ENCODE peak calls at places on chromosome 22, in four cellular contexts. A is GM13976, F is AG08395, T is thoracic aorta. P is an unnamed sample.

GRCh38 chr22:37563153-37564081 is 3.1 kb downstream of the CDC42EP1 start:
- DNase-seq in A (no peak), F (peak), T (peak), P (peak)

GRCh38 chr22:49799431-49800075 is 28.1 kb downstream of the BRD1 start:
- DNase-seq in A (no peak), F (no peak), T (no peak), P (no peak)

GRCh38 chr22:47437110-47437509 is 674.7 kb downstream of the TBC1D22A start:
- DNase-seq in A (no peak), F (no peak), T (no peak), P (no peak)

GRCh38 chr22:44802956-44803355 is 50.6 kb downstream of the ARHGAP8 start:
- DNase-seq in A (no peak), F (no peak), T (no peak), P (no peak)

GRCh38 chr22:42863349-42863911 is 6.4 kb upstream of the ARFGAP3 start:
- DNase-seq in A (peak), F (peak), T (no peak), P (peak)

GRCh38 chr22:42820075-42820763 is 36.9 kb downstream of the ARFGAP3 start:
- DNase-seq in A (no peak), F (peak), T (no peak), P (peak)

GRCh38 chr22:37486224-37486845 is at the start of gene MFNG:
- DNase-seq in A (peak), F (peak), T (no peak), P (peak)

GRCh38 chr22:25360891-25361645 is 141.6 kb downstream of the CRYBB2 start:
- DNase-seq in A (no peak), F (no peak), T (no peak), P (no peak)

GRCh38 chr22:26585104-26585790 is 4.7 kb downstream of the TPST2 start:
- DNase-seq in A (no peak), F (peak), T (no peak), P (peak)

GRCh38 chr22:21000987-21001600 is 824 bp downstream of the THAP7 start:
- DNase-seq in A (no peak), F (no peak), T (no peak), P (no peak)

GRCh38 chr22:33922268-33922667 is 2.0 kb upstream of the LARGE1 start:
- DNase-seq in A (no peak), F (peak), T (no peak), P (no peak)

GRCh38 chr22:44396727-44397722 is 84.3 kb upstream of the SHISAL1 start:
- DNase-seq in A (no peak), F (no peak), T (no peak), P (no peak)

GRCh38 chr22:31142285-31142684 is 2.0 kb upstream of the PLA2G3 start:
- DNase-seq in A (no peak), F (no peak), T (no peak), P (no peak)

GRCh38 chr22:36294801-36295200 is 41.9 kb downstream of the APOL1 start:
- DNase-seq in A (no peak), F (no peak), T (no peak), P (no peak)